ENCODE peak calls at places on chromosomes 2 and 18, in four cellular contexts. Y, B, V and I are unnamed samples.

GRCh38 chr2:238425979-238426567 is 654 bp upstream of the ASB1 start:
- DNase-seq in Y (peak; percentile 50), B (no peak), V (no peak), I (peak; percentile 88)

GRCh38 chr18:42706618-42707017 is 408.9 kb downstream of the RIT2 start:
- DNase-seq in V (peak; percentile 8), Y (peak; percentile 1), B (no peak), I (no peak)

GRCh38 chr18:75441921-75442320 is 14.4 kb upstream of the SMIM21 start:
- DNase-seq in Y (no peak), V (no peak), B (no peak), I (no peak)

GRCh38 chr2:176392744-176393414 is 123.6 kb downstream of the MTX2 start:
- DNase-seq in B (no peak), V (no peak), Y (no peak), I (no peak)

GRCh38 chr2:79906149-79906548 is 393.3 kb downstream of the CTNNA2 start:
- DNase-seq in B (no peak), Y (no peak), V (no peak), I (no peak)

GRCh38 chr2:145273840-145274239 is 753.9 kb upstream of the ZEB2 start:
- DNase-seq in B (no peak), V (no peak), Y (no peak), I (no peak)

GRCh38 chr18:60987963-60988362 is 345.3 kb upstream of the CDH20 start:
- DNase-seq in B (no peak), Y (no peak), V (no peak), I (no peak)

GRCh38 chr2:17133052-17133671 is 385.1 kb downstream of the RAD51AP2 start:
- DNase-seq in B (no peak), Y (no peak), V (no peak), I (no peak)

GRCh38 chr2:136582631-136583205 is 182.6 kb upstream of the THSD7B start:
- DNase-seq in V (peak; percentile 22), B (no peak), Y (peak; percentile 8), I (no peak)

GRCh38 chr2:231464576-231465540 is 574 bp upstream of the NCL start:
- DNase-seq in B (peak; percentile 99), Y (no peak), V (peak; percentile 98), I (peak; percentile 96)
- TF ChIP-seq POLR2A in B (no peak), Y (peak; percentile 67), V (peak; percentile 79), I (peak; percentile 34)

GRCh38 chr2:240452471-240453256 is 17.2 kb downstream of the GPC1 start:
- DNase-seq in V (peak; percentile 77), B (peak; percentile 82), Y (peak; percentile 53), I (peak; percentile 84)
- TF ChIP-seq POLR2A in V (no peak), B (no peak), Y (peak; percentile 57), I (peak; percentile 35)

DNA sequence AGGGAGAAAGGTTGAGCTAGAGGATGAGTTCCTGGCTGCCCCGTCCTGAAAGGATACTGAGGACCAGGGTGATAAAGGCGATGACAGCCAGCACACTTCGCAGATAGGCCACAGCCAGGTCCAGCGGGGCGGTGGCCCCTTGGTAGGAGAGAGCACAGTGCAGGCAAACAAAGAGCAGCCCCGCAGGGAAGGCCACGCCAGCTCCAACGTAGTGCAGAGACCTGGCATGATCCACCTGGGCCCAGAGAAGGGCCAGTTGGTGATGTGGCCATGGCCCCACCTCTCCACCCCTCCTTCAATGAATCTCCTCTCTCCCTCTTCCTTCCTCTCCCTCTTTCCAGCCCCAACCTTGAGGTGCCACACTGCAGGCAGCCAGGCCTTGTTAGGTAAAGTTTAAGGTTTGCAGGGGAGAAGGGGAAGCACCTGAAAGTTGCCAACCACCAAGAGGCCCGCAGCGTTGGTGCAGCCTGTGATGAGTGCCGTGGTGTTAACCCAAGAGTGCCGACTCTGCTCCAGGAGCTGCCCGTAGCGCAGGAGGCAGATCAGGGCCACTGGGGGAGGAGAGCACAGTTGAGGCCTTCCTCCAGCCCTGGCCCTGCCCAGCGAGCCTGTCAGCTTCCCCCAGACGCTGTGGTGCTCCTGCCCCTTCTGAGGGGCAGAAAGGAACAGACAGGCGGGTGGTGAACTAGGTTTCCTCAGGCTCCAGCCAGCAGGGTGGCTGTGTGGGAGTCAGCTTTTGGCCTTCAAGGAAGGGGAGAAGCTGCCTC is 2.8 kb downstream of the TMEM150A start:
- DNase-seq in Y (no peak), B (no peak), V (no peak), I (no peak)
- TF ChIP-seq POLR2A in Y (no peak), B (no peak), V (no peak), I (no peak)

DNA sequence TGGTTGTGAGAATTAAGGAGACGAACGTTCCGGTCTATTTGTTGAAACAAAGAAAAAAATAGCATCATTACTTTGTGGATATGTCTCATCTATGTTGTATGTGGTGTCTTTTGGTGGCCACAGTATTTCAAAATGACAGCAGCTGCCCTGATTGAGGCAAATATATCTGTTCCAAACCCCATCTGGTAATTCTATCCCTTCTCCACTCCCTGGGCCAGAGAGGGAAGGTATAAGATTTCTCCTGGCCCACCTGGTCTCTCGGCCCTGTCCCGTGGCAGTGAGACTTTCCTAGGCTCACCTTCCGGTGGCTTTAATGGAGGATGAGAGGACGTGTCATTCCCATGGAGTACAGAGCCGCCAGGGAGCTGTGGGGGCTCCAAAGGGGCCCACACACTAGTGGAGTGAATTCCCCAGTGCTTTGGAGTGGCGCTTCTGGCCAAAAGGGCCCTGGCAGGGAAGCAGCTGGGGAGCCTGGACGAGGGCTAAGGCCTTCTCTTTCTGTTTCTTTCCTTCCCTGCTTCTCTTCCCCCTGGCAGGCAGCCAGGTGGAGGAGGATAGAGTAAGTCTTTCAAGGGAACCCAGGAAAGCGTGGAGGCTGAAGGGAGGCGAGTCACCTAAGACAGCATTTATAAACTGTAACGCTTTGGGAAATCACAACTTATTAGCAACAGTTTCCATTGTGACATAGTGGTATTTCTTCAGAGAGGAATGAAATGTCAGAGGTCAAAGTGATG is 5.6 kb downstream of the FOSL2 start:
- DNase-seq in B (no peak), Y (peak; percentile 40), V (no peak), I (no peak)
- TF ChIP-seq POLR2A in B (no peak), Y (no peak), V (no peak), I (no peak)

GRCh38 chr2:66432801-66433694 is 1.9 kb upstream of the MEIS1 start:
- DNase-seq in Y (peak; percentile 93), B (peak; percentile 92), V (peak; percentile 94), I (peak; percentile 92)
- TF ChIP-seq POLR2A in Y (no peak), B (no peak), V (no peak), I (no peak)

DNA sequence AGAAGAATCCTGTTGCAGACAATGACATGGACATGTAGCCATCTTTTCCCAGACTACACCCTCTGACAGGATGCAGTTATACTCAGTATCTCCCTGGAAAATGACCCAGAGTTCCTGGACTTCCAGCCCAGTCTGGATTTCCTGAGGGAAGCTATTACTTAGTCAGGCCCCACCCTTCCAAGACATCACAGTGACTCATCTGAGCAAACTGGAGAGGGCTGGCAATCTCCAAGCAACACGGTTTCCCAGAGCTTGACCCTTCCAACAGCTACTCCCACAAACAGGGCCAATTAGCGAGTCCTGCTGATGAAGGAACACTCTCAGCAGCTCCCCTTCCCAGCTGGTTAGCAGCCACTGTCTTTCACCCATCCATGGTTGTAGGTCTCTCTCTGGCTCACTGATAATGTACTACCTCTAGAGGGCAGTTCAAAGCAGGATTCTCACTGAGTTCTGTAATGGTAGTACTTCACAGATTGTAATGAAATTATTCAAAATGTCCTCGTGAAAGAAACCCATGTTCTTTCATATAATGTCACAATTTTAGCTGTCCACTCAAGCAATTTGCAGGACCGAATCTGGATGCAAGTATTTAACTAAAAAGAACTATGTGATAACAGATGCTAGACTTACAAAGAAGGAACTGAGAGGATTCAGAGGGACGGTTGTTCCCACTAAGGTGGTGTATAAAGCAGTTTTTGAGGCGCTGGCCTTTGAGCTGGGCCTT is 110.2 kb downstream of the MDH1 start:
- DNase-seq in B (peak; percentile 52), Y (peak; percentile 93), V (peak; percentile 35), I (peak; percentile 54)
- TF ChIP-seq POLR2A in B (no peak), Y (no peak), V (no peak), I (no peak)

GRCh38 chr2:45263147-45263546 is 253.9 kb upstream of the SIX2 start:
- DNase-seq in V (no peak), B (no peak), Y (no peak), I (no peak)
- TF ChIP-seq POLR2A in V (no peak), B (no peak), Y (no peak), I (no peak)

DNA sequence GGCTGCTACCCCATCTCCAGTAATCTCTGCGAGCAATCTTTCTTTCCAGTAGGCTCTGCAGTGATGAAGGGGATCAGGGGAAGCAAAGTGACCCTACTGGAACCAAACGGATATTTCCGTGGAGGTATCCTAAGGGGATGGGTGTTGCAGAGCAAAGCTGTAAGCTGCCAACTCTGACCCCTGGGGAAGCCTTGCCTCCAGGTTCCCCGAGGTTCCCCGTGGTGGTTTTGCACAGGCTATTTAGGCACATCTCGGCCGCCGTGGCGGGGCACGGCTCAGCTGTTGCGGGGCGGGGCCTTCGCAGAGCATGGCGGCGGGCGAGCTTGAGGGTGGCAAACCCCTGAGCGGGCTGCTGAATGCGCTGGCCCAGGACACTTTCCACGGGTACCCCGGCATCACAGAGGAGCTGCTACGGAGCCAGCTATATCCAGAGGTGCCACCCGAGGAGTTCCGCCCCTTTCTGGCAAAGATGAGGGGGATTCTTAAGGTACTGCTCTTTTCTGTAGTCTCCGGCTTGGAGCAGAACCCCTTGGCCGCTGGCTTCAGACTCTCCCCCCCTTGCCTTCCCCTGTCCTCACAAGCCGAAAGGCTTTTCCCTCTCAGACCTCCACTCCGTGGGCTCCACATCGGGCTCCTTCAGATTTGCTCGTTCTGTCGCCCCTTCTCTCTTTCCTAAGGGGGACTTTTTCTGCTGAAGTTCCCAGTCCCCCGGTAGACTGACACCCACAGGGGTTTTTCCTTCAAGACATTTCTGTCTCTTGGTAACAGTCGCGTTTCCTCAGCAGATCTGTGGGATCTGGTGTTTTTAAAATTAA is at the start of gene COMMD1:
- DNase-seq in Y (peak; percentile 81), B (peak; percentile 91), V (peak; percentile 77), I (peak; percentile 75)
- TF ChIP-seq POLR2A in Y (peak; percentile 98), B (peak; percentile 82), V (peak; percentile 80), I (peak; percentile 88)

GRCh38 chr2:201118957-201119848 is 3.2 kb downstream of the CFLAR start:
- DNase-seq in V (no peak), B (no peak), Y (no peak), I (no peak)

GRCh38 chr2:201116115-201116958 is at the start of gene CFLAR:
- DNase-seq in V (peak; percentile 79), B (peak; percentile 91), Y (peak; percentile 80), I (peak; percentile 61)

GRCh38 chr2:201118121-201118956 is 2.4 kb downstream of the CFLAR start:
- DNase-seq in Y (peak; percentile 91), B (peak; percentile 89), V (peak; percentile 86), I (peak; percentile 43)

GRCh38 chr2:201114846-201115245 is 1.1 kb upstream of the CFLAR start:
- DNase-seq in B (peak; percentile 30), Y (no peak), V (no peak), I (no peak)

DNA sequence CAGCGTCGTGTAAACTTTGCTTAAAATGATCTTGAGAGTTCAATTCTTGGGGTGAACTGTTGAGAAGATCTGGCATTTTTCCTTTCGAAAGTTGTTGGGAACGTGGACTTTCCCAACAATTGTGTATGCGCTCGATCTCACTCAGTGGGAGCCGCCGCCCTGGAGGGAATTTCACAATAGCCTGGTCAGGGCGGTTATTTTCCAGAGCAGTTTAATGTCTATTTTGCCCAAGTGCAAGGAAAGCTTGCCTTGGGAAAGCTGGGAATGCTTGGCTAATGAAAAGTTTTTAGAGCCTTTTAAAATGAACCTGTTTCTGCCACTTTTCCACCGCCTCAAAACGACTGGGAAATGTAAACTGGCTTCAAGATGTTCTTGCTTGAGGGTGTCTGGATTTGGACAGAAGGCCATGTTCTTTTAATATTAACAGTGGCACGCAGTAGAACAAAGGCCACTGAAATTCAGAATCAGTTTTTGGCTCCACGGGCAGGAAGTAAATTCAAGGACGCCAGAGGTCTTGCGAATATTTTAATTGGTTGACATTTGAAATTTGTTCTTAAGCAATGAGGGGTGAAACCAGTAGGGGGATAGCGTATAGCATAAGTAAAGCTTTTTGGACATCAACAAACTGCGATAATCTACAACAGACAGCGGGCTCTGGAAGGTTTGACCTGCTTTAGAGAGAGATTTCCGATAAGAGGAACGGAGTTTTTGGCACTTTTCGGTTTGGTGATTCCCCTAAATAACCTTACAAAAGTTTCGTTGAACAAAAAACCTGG is 1.2 kb downstream of the CFLAR start:
- DNase-seq in V (peak; percentile 72), B (peak; percentile 80), Y (peak; percentile 88), I (no peak)
- TF ChIP-seq POLR2A in V (peak; percentile 87), B (peak; percentile 68), Y (no peak), I (no peak)